ENCODE peak calls at places on chromosomes 2 and 18, in six cellular contexts. One of them, this sample, is unnamed.

GRCh38 chr2:222861411-222862067 is 703 bp downstream of the ACSL3 start:
- ATAC-seq in A549: peak
- ATAC-seq in upper lobe of left lung: peak
- ATAC-seq in HepG2: no peak
- ATAC-seq in GM12878: peak
- ATAC-seq in K562: peak
- ATAC-seq in this sample: peak

GRCh38 chr18:48680871-48681270 is 142.0 kb downstream of the CTIF start:
- ATAC-seq in A549: no peak
- ATAC-seq in upper lobe of left lung: peak
- ATAC-seq in HepG2: no peak
- ATAC-seq in GM12878: no peak
- ATAC-seq in K562: no peak
- ATAC-seq in this sample: peak

GRCh38 chr2:68387408-68388350 is 22.6 kb downstream of the PLEK start:
- ATAC-seq in A549: no peak
- ATAC-seq in upper lobe of left lung: peak
- ATAC-seq in HepG2: no peak
- ATAC-seq in GM12878: peak
- ATAC-seq in K562: no peak
- ATAC-seq in this sample: no peak

GRCh38 chr2:20378341-20378740 is 27.7 kb upstream of the PUM2 start:
- ATAC-seq in A549: no peak
- ATAC-seq in upper lobe of left lung: no peak
- ATAC-seq in HepG2: peak
- ATAC-seq in GM12878: no peak
- ATAC-seq in K562: no peak
- ATAC-seq in this sample: no peak

GRCh38 chr2:186575856-186576255 is 14.0 kb upstream of the ITGAV start:
- ATAC-seq in A549: no peak
- ATAC-seq in upper lobe of left lung: no peak
- ATAC-seq in HepG2: no peak
- ATAC-seq in GM12878: no peak
- ATAC-seq in K562: no peak
- ATAC-seq in this sample: no peak

GRCh38 chr2:180231015-180231414 is 223.9 kb upstream of the CWC22 start:
- ATAC-seq in A549: no peak
- ATAC-seq in upper lobe of left lung: no peak
- ATAC-seq in HepG2: no peak
- ATAC-seq in GM12878: no peak
- ATAC-seq in K562: no peak
- ATAC-seq in this sample: no peak

GRCh38 chr2:159557437-159558034 is 58.8 kb downstream of the BAZ2B start:
- ATAC-seq in A549: peak
- ATAC-seq in upper lobe of left lung: no peak
- ATAC-seq in HepG2: peak
- ATAC-seq in GM12878: peak
- ATAC-seq in K562: peak
- ATAC-seq in this sample: no peak

GRCh38 chr2:215911686-215912085 is 101.7 kb downstream of the MREG start:
- ATAC-seq in A549: no peak
- ATAC-seq in upper lobe of left lung: no peak
- ATAC-seq in HepG2: no peak
- ATAC-seq in GM12878: no peak
- ATAC-seq in K562: no peak
- ATAC-seq in this sample: no peak

GRCh38 chr2:95699201-95699600 is 107.4 kb downstream of the TRIM43 start:
- ATAC-seq in A549: no peak
- ATAC-seq in upper lobe of left lung: no peak
- ATAC-seq in HepG2: no peak
- ATAC-seq in GM12878: no peak
- ATAC-seq in K562: no peak
- ATAC-seq in this sample: no peak

GRCh38 chr2:58655152-58655551 is 414.0 kb upstream of the FANCL start:
- ATAC-seq in A549: no peak
- ATAC-seq in upper lobe of left lung: no peak
- ATAC-seq in HepG2: no peak
- ATAC-seq in GM12878: no peak
- ATAC-seq in K562: no peak
- ATAC-seq in this sample: no peak
- TF ChIP-seq EP300 in A549: no peak
- TF ChIP-seq EP300 in upper lobe of left lung: no peak
- TF ChIP-seq EP300 in HepG2: no peak
- TF ChIP-seq EP300 in GM12878: no peak
- TF ChIP-seq EP300 in K562: no peak
- TF ChIP-seq EP300 in this sample: no peak

GRCh38 chr2:71226391-71226964 is 425 bp downstream of the PAIP2B start:
- ATAC-seq in A549: peak
- ATAC-seq in upper lobe of left lung: peak
- ATAC-seq in HepG2: peak
- ATAC-seq in GM12878: peak
- ATAC-seq in K562: peak
- ATAC-seq in this sample: peak
- TF ChIP-seq CTCF in A549: peak
- TF ChIP-seq CTCF in upper lobe of left lung: no peak
- TF ChIP-seq CTCF in HepG2: peak
- TF ChIP-seq CTCF in GM12878: peak
- TF ChIP-seq CTCF in K562: no peak
- TF ChIP-seq CTCF in this sample: no peak

DNA sequence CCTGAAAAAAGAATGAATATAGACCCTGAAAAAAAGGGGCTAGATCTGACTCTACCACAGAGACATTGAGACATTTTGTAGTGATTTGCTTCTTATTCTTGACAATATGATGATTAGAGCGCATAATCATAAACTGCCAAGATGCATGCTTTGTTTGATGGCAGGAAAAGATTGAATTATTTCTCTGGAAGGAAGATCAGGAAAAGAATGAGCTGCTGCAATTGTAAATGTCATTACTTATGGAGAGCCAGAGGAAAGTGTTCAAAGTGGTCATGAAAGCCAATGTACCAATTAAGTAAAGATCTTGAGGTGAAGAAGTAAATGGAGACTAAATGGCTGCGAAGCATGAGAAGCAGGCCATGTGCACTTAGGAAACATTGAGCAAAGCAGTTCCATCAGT is 126.4 kb upstream of the NXPH2 start:
- ATAC-seq in A549: no peak
- ATAC-seq in upper lobe of left lung: no peak
- ATAC-seq in HepG2: no peak
- ATAC-seq in GM12878: no peak
- ATAC-seq in K562: no peak
- ATAC-seq in this sample: no peak
- TF ChIP-seq EP300 in A549: no peak
- TF ChIP-seq EP300 in upper lobe of left lung: no peak
- TF ChIP-seq EP300 in HepG2: no peak
- TF ChIP-seq EP300 in GM12878: no peak
- TF ChIP-seq EP300 in K562: no peak
- TF ChIP-seq EP300 in this sample: no peak

DNA sequence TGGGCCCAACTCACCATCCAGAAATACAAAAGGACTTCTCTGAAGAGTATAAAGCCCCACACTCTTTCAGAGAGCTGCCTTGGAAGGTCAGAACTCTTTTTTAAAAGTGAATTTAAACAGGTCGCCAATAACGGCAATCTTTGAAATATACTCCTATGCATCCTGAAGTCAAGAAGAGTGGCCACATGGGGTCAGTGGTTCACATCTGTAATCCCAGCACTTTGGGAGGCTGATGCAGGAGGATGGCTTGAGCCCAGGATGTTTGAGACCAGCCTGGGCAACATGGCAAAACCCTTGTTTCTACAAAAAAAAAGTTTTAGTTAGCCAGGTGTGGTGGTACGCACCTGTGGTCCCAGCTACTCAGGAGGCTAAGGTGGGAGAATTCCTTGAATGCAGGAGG is 68.1 kb upstream of the FZD7 start:
- ATAC-seq in A549: no peak
- ATAC-seq in upper lobe of left lung: no peak
- ATAC-seq in HepG2: peak
- ATAC-seq in GM12878: peak
- ATAC-seq in K562: peak
- ATAC-seq in this sample: no peak
- TF ChIP-seq CTCF in A549: peak
- TF ChIP-seq CTCF in upper lobe of left lung: no peak
- TF ChIP-seq CTCF in HepG2: peak
- TF ChIP-seq CTCF in GM12878: peak
- TF ChIP-seq CTCF in K562: peak
- TF ChIP-seq CTCF in this sample: peak

GRCh38 chr2:239590276-239590675 is 189.5 kb upstream of the HDAC4 start:
- ATAC-seq in A549: no peak
- ATAC-seq in upper lobe of left lung: no peak
- ATAC-seq in HepG2: no peak
- ATAC-seq in GM12878: no peak
- ATAC-seq in K562: no peak
- ATAC-seq in this sample: no peak
- TF ChIP-seq EP300 in A549: no peak
- TF ChIP-seq EP300 in upper lobe of left lung: no peak
- TF ChIP-seq EP300 in HepG2: no peak
- TF ChIP-seq EP300 in GM12878: no peak
- TF ChIP-seq EP300 in K562: no peak
- TF ChIP-seq EP300 in this sample: no peak

DNA sequence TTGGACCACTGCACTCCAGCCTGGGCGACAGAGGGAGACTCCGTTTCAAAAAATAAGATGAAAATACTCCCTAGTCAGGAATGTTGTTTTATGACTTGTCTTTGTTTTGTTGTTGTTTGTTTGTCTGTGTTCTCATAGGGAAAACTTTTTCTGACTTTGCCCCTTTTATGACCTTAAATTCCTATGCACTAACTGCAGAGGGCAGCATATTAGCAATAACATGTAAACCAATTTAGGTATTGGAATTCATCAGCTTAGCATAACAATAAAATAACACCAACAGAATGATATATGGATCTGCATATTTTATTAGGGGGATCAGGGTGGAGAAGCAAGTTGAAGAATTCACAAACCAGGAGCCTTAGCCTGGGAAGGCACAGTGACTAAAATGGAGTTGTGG is 631.5 kb downstream of the SUCLG1 start:
- ATAC-seq in A549: no peak
- ATAC-seq in upper lobe of left lung: no peak
- ATAC-seq in HepG2: no peak
- ATAC-seq in GM12878: no peak
- ATAC-seq in K562: no peak
- ATAC-seq in this sample: no peak
- TF ChIP-seq CTCF in A549: no peak
- TF ChIP-seq CTCF in upper lobe of left lung: no peak
- TF ChIP-seq CTCF in HepG2: no peak
- TF ChIP-seq CTCF in GM12878: no peak
- TF ChIP-seq CTCF in K562: peak
- TF ChIP-seq CTCF in this sample: no peak

GRCh38 chr18:54805571-54806334 is 22.5 kb upstream of the RAB27B start:
- ATAC-seq in A549: no peak
- ATAC-seq in upper lobe of left lung: no peak
- ATAC-seq in HepG2: peak
- ATAC-seq in GM12878: no peak
- ATAC-seq in K562: peak
- ATAC-seq in this sample: no peak
- TF ChIP-seq EP300 in A549: no peak
- TF ChIP-seq EP300 in upper lobe of left lung: no peak
- TF ChIP-seq EP300 in HepG2: no peak
- TF ChIP-seq EP300 in GM12878: no peak
- TF ChIP-seq EP300 in K562: peak
- TF ChIP-seq EP300 in this sample: no peak

GRCh38 chr2:109402180-109402579 is 211.6 kb downstream of the SEPTIN10 start:
- ATAC-seq in A549: no peak
- ATAC-seq in upper lobe of left lung: no peak
- ATAC-seq in HepG2: peak
- ATAC-seq in GM12878: no peak
- ATAC-seq in K562: no peak
- ATAC-seq in this sample: no peak
- TF ChIP-seq CTCF in A549: no peak
- TF ChIP-seq CTCF in upper lobe of left lung: no peak
- TF ChIP-seq CTCF in HepG2: peak
- TF ChIP-seq CTCF in GM12878: no peak
- TF ChIP-seq CTCF in K562: no peak
- TF ChIP-seq CTCF in this sample: no peak

DNA sequence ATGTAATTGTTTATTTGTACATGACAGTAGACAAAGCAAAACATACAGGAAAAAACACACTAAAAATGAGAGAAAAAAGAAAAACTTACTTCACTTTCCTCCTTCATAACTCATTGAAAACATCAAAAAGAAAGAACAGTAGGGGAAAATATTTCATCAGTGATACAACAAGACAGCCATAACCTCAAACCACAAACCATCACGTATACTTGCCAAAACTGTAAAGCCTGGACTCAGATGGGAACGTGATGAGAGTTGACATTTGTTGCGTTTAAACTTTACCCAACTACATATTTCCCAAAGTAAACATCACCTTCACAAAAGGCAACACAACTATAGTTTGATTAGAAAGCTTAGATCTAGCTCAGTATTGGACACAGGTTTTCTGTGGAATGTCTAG is 278.2 kb upstream of the COL3A1 start:
- ATAC-seq in A549: no peak
- ATAC-seq in upper lobe of left lung: no peak
- ATAC-seq in HepG2: no peak
- ATAC-seq in GM12878: no peak
- ATAC-seq in K562: no peak
- ATAC-seq in this sample: no peak
- TF ChIP-seq EP300 in A549: no peak
- TF ChIP-seq EP300 in upper lobe of left lung: no peak
- TF ChIP-seq EP300 in HepG2: no peak
- TF ChIP-seq EP300 in GM12878: no peak
- TF ChIP-seq EP300 in K562: no peak
- TF ChIP-seq EP300 in this sample: no peak

GRCh38 chr2:209463226-209463625 is 39.4 kb downstream of the MAP2 start:
- ATAC-seq in A549: no peak
- ATAC-seq in upper lobe of left lung: no peak
- ATAC-seq in HepG2: peak
- ATAC-seq in GM12878: no peak
- ATAC-seq in K562: no peak
- ATAC-seq in this sample: no peak
- TF ChIP-seq CTCF in A549: no peak
- TF ChIP-seq CTCF in upper lobe of left lung: no peak
- TF ChIP-seq CTCF in HepG2: no peak
- TF ChIP-seq CTCF in GM12878: no peak
- TF ChIP-seq CTCF in K562: no peak
- TF ChIP-seq CTCF in this sample: no peak

This sample was measured in gastroesophageal sphincter.